ENCODE peak calls at places on chromosomes 3 and 15, in nine cellular contexts. J is left ventricle myocardium inferior, F is left lung, U is GM23338, C is neural progenitor cell, X is HCT116, K is PC-9, V is lower lobe of right lung, Q is heart right ventricle. Z is an unnamed sample. For H3K36me3, the result is how much of the 10 kb centered on the place peaks cover.

GRCh38 chr3:118941236-118941635 is 93.4 kb downstream of the IGSF11 start:
- DNase-seq in J (no peak), F (no peak), U (no peak), C (no peak), X (no peak), K (no peak), V (no peak), Q (no peak), Z (no peak)

GRCh38 chr3:106326941-106327765 is 458.3 kb upstream of the CBLB start:
- DNase-seq in J (no peak), F (no peak), U (no peak), C (peak), X (no peak), K (no peak), V (no peak), Q (no peak), Z (no peak)

GRCh38 chr3:126146034-126146433 is 34.4 kb downstream of the ALDH1L1 start:
- DNase-seq in J (no peak), F (peak), U (no peak), C (no peak), X (no peak), K (no peak), V (no peak), Q (no peak), Z (no peak)

GRCh38 chr3:27963519-27963918 is 241.4 kb upstream of the EOMES start:
- DNase-seq in J (no peak), F (no peak), U (no peak), C (no peak), X (no peak), K (no peak), V (no peak), Q (no peak), Z (no peak)

GRCh38 chr3:52143156-52143555 is 11.1 kb downstream of the POC1A start:
- DNase-seq in J (no peak), F (no peak), U (no peak), C (no peak), X (no peak), K (no peak), V (no peak), Q (no peak), Z (no peak)

GRCh38 chr3:71601811-71602210 is 18.3 kb upstream of the FOXP1 start:
- DNase-seq in J (no peak), F (no peak), U (no peak), C (no peak), X (no peak), K (no peak), V (no peak), Q (no peak), Z (no peak)

GRCh38 chr15:63973212-63974009 is 72.9 kb downstream of the DAPK2 start:
- DNase-seq in J (no peak), F (no peak), U (no peak), C (no peak), X (no peak), K (no peak), V (no peak), Q (no peak), Z (no peak)

GRCh38 chr15:74402873-74403589 is 30.7 kb downstream of the SEMA7A start:
- DNase-seq in J (no peak), F (peak), U (no peak), C (no peak), X (no peak), K (no peak), V (peak), Q (peak), Z (no peak)

GRCh38 chr3:172904817-172905479 is 154.4 kb downstream of the ECT2 start:
- DNase-seq in J (no peak), F (no peak), U (peak), C (no peak), X (no peak), K (no peak), V (no peak), Q (no peak), Z (no peak)

GRCh38 chr15:66850078-66850991 is 148.3 kb downstream of the SMAD6 start:
- DNase-seq in J (peak), F (no peak), U (no peak), C (no peak), X (no peak), K (no peak), V (no peak), Q (peak), Z (peak)

DNA sequence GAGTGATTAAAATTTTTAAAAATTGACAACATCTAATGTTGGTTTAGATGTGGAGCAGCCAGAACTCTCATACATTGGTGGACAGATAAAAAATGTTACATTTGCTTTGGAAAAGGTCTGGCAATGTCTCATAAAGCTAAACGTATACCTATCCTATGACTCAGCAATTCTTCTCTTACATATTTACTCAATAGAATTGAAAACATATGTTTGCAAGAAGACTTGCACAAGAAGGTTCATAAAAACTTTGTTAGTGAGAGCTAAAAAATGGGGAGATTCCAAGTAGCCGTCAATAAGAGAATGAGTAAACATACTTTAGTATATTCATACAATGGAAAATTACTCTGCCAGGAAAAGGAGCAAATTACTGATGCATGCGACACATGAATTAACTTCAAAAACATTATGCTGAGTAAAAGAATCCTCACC is 30.0 kb downstream of the MASP1 start:
- DNase-seq in J (no peak), F (no peak), U (no peak), C (no peak), X (no peak), K (no peak), V (no peak), Q (no peak), Z (no peak)
- TF ChIP-seq CTCF in J (no peak), F (no peak), U (no peak), C (no peak), X (no peak), K (no peak), V (no peak), Q (no peak), Z (no peak)

GRCh38 chr15:73254598-73254997 is 114.2 kb downstream of the HCN4 start:
- DNase-seq in J (no peak), F (no peak), U (no peak), C (no peak), X (no peak), K (no peak), V (no peak), Q (no peak), Z (no peak)

GRCh38 chr15:73258271-73259108 is 110.3 kb downstream of the HCN4 start:
- DNase-seq in J (no peak), F (no peak), U (no peak), C (peak), X (no peak), K (no peak), V (no peak), Q (no peak), Z (no peak)
- H3K36me3 ChIP-seq in J (half or more), F (under half), U (under half), C (under half), X (under half), K (under half), V (half or more), Q (under half), Z (under half)

GRCh38 chr15:48937886-48938285 is 25.8 kb downstream of the SHC4 start:
- DNase-seq in J (no peak), F (no peak), U (no peak), C (no peak), X (no peak), K (no peak), V (no peak), Q (no peak), Z (no peak)

GRCh38 chr15:48939686-48940085 is 24.0 kb downstream of the SHC4 start:
- DNase-seq in J (no peak), F (no peak), U (no peak), C (no peak), X (no peak), K (no peak), V (no peak), Q (no peak), Z (no peak)

GRCh38 chr15:48936666-48937065 is 27.1 kb downstream of the SHC4 start:
- DNase-seq in J (no peak), F (no peak), U (no peak), C (no peak), X (no peak), K (no peak), V (no peak), Q (no peak), Z (no peak)

GRCh38 chr15:48941913-48942312 is 21.8 kb downstream of the SHC4 start:
- DNase-seq in J (no peak), F (no peak), U (no peak), C (no peak), X (no peak), K (no peak), V (no peak), Q (no peak), Z (no peak)

GRCh38 chr15:48940508-48940907 is 23.2 kb downstream of the SHC4 start:
- DNase-seq in J (no peak), F (no peak), U (no peak), C (no peak), X (no peak), K (no peak), V (no peak), Q (no peak), Z (no peak)
- H3K27ac ChIP-seq in J (no peak), F (no peak), U (no peak), C (no peak), X (no peak), K (no peak), V (no peak), Q (no peak), Z (no peak)

GRCh38 chr15:57079446-57079845 is 161.0 kb downstream of the TCF12 start:
- DNase-seq in J (no peak), F (no peak), U (peak), C (peak), X (no peak), K (no peak), V (no peak), Q (no peak), Z (no peak)
- TF ChIP-seq CTCF in J (no peak), F (no peak), U (peak), C (peak), X (no peak), K (no peak), V (no peak), Q (no peak), Z (no peak)

GRCh38 chr15:25403771-25404170 is 35.1 kb downstream of the UBE3A start:
- DNase-seq in J (no peak), F (no peak), U (no peak), C (no peak), X (no peak), K (no peak), V (no peak), Q (no peak), Z (no peak)
- H3K36me3 ChIP-seq in J (under half), F (under half), U (under half), C (under half), X (under half), K (under half), V (under half), Q (under half), Z (under half)

GRCh38 chr3:55633333-55633732 is 146.2 kb upstream of the WNT5A start:
- DNase-seq in J (no peak), F (no peak), U (no peak), C (no peak), X (no peak), K (no peak), V (no peak), Q (no peak), Z (no peak)

GRCh38 chr3:55630921-55631299 is 143.8 kb upstream of the WNT5A start:
- DNase-seq in J (no peak), F (no peak), U (no peak), C (peak), X (no peak), K (no peak), V (no peak), Q (no peak), Z (no peak)

GRCh38 chr3:55629432-55629831 is 142.3 kb upstream of the WNT5A start:
- DNase-seq in J (peak), F (no peak), U (no peak), C (no peak), X (no peak), K (peak), V (peak), Q (no peak), Z (peak)

GRCh38 chr3:55631766-55632331 is 144.7 kb upstream of the WNT5A start:
- DNase-seq in J (no peak), F (no peak), U (no peak), C (no peak), X (no peak), K (no peak), V (no peak), Q (no peak), Z (no peak)

DNA sequence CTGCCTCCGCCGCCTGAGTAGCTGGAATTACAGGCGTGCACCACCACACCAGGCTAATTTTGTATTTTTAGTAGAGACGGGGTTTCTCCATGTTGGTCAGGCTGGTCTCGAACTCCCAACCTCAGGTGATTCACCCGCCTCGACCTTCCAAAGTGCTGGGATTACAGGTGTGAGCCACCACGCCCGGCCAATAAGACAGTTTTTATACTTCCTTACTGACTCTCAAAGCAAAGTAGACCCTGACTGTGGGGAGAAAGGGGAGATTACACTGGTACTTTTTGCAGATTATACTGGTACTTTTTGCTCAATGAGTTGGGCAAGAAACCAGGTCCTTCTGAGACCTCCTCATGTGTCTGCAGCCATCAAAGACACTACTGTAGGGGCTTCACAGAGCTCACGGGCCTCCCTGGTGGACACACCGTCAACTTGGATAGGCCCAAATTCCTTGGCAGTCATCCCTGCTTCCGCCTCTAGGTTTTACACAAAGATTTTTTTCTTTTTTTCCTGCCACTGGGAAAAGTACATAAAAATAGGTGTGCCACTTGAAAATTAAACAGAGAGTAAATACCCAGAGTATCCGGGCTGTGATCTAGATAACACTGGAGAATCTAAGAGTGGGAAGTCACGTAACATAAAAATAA is 143.3 kb upstream of the WNT5A start:
- DNase-seq in J (no peak), F (no peak), U (peak), C (no peak), X (no peak), K (no peak), V (no peak), Q (no peak), Z (no peak)
- H3K27ac ChIP-seq in J (no peak), F (no peak), U (no peak), C (no peak), X (no peak), K (no peak), V (no peak), Q (no peak), Z (no peak)